ENCODE peak calls at places on chromosomes 2 and 18, in four cellular contexts. One of them, this sample, is unnamed.

GRCh38 chr2:109218792-109219126 is 89.8 kb downstream of the SH3RF3 start:
- DNase-seq in uterus: no peak
- DNase-seq in AG04450: no peak
- DNase-seq in MM.1S: no peak
- DNase-seq in this sample: no peak

GRCh38 chr2:220353897-220354296 is 726.5 kb downstream of the SLC4A3 start:
- DNase-seq in uterus: no peak
- DNase-seq in AG04450: no peak
- DNase-seq in MM.1S: no peak
- DNase-seq in this sample: no peak

GRCh38 chr2:73285162-73285739 is 973 bp upstream of the FBXO41 start:
- DNase-seq in uterus: no peak
- DNase-seq in AG04450: no peak
- DNase-seq in MM.1S: peak; percentile 14
- DNase-seq in this sample: no peak

GRCh38 chr2:196259507-196260481 is 88.4 kb upstream of the STK17B start:
- DNase-seq in uterus: no peak
- DNase-seq in AG04450: no peak
- DNase-seq in MM.1S: no peak
- DNase-seq in this sample: no peak

GRCh38 chr2:199977984-199978415 is 22.6 kb downstream of the MAIP1 start:
- DNase-seq in uterus: no peak
- DNase-seq in AG04450: no peak
- DNase-seq in MM.1S: peak; percentile 58
- DNase-seq in this sample: no peak

GRCh38 chr2:67259581-67260347 is 137.4 kb upstream of the ETAA1 start:
- DNase-seq in uterus: peak; percentile 74
- DNase-seq in AG04450: peak; percentile 80
- DNase-seq in MM.1S: no peak
- DNase-seq in this sample: no peak

GRCh38 chr2:239288237-239288636 is 112.6 kb downstream of the HDAC4 start:
- DNase-seq in uterus: no peak
- DNase-seq in AG04450: no peak
- DNase-seq in MM.1S: no peak
- DNase-seq in this sample: no peak

GRCh38 chr18:41457730-41458129 is 497.3 kb upstream of the PIK3C3 start:
- DNase-seq in uterus: no peak
- DNase-seq in AG04450: no peak
- DNase-seq in MM.1S: no peak
- DNase-seq in this sample: no peak

GRCh38 chr2:36676364-36676763 is 20.1 kb upstream of the VIT start:
- DNase-seq in uterus: no peak
- DNase-seq in AG04450: no peak
- DNase-seq in MM.1S: no peak
- DNase-seq in this sample: no peak

DNA sequence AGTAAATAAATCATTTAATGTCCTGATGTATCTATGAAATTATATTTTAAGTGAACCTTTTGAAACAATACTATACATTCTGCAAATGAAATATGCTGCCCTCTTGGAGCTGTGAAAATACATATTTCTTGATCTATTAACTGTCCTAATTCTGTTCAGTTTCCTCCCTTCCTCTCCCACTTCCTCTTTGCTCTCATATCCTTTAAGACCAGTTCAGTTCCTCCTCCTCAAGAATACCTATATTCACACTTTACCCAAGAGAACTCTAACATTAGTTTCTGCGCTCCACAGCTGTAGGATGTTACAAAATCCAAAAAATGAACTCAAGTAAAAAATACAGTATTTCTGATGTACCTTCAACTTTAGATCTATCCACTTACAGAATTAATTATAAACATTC is 5.4 kb downstream of the ITSN2 start:
- DNase-seq in uterus: no peak
- DNase-seq in AG04450: no peak
- DNase-seq in MM.1S: no peak
- DNase-seq in this sample: no peak
- H3K4me3 ChIP-seq in uterus: no peak overlapping the region
- H3K4me3 ChIP-seq in AG04450: no peak overlapping the region
- H3K4me3 ChIP-seq in MM.1S: no peak overlapping the region
- H3K4me3 ChIP-seq in this sample: no peak overlapping the region

GRCh38 chr18:43420950-43421349 is 143.7 kb upstream of the SYT4 start:
- DNase-seq in uterus: no peak
- DNase-seq in AG04450: no peak
- DNase-seq in MM.1S: no peak
- DNase-seq in this sample: no peak

GRCh38 chr18:43420091-43420490 is 142.8 kb upstream of the SYT4 start:
- DNase-seq in uterus: no peak
- DNase-seq in AG04450: no peak
- DNase-seq in MM.1S: no peak
- DNase-seq in this sample: no peak

GRCh38 chr18:43422483-43422882 is 145.2 kb upstream of the SYT4 start:
- DNase-seq in uterus: no peak
- DNase-seq in AG04450: no peak
- DNase-seq in MM.1S: no peak
- DNase-seq in this sample: no peak
- TF ChIP-seq CTCF in uterus: no peak
- TF ChIP-seq CTCF in AG04450: no peak
- TF ChIP-seq CTCF in MM.1S: no peak
- TF ChIP-seq CTCF in this sample: no peak

GRCh38 chr2:60567919-60568874 is 14.7 kb upstream of the BCL11A start:
- DNase-seq in uterus: no peak
- DNase-seq in AG04450: no peak
- DNase-seq in MM.1S: no peak
- DNase-seq in this sample: no peak

GRCh38 chr2:60567092-60567491 is 13.6 kb upstream of the BCL11A start:
- DNase-seq in uterus: no peak
- DNase-seq in AG04450: no peak
- DNase-seq in MM.1S: no peak
- DNase-seq in this sample: no peak

GRCh38 chr2:60565472-60565871 is 12.0 kb upstream of the BCL11A start:
- DNase-seq in uterus: no peak
- DNase-seq in AG04450: no peak
- DNase-seq in MM.1S: peak; percentile 62
- DNase-seq in this sample: no peak

GRCh38 chr2:60570281-60570680 is 16.8 kb upstream of the BCL11A start:
- DNase-seq in uterus: no peak
- DNase-seq in AG04450: no peak
- DNase-seq in MM.1S: no peak
- DNase-seq in this sample: no peak

GRCh38 chr2:60569680-60570111 is 16.2 kb upstream of the BCL11A start:
- DNase-seq in uterus: no peak
- DNase-seq in AG04450: no peak
- DNase-seq in MM.1S: no peak
- DNase-seq in this sample: no peak
- H3K27me3 ChIP-seq in uterus: peaks cover 9% of the 10 kb centered on the region
- H3K27me3 ChIP-seq in AG04450: peaks cover 25% of the 10 kb centered on the region
- H3K27me3 ChIP-seq in MM.1S: peaks cover 7% of the 10 kb centered on the region
- H3K27me3 ChIP-seq in this sample: peaks cover 74% of the 10 kb centered on the region

GRCh38 chr18:76979906-76980305 is 152.7 kb downstream of the MBP start:
- DNase-seq in uterus: no peak
- DNase-seq in AG04450: no peak
- DNase-seq in MM.1S: no peak
- DNase-seq in this sample: no peak

GRCh38 chr18:76977108-76977621 is 154.8 kb downstream of the ZNF236 start:
- DNase-seq in uterus: no peak
- DNase-seq in AG04450: no peak
- DNase-seq in MM.1S: no peak
- DNase-seq in this sample: no peak

GRCh38 chr18:76979111-76979751 is 153.4 kb downstream of the MBP start:
- DNase-seq in uterus: no peak
- DNase-seq in AG04450: no peak
- DNase-seq in MM.1S: no peak
- DNase-seq in this sample: no peak

GRCh38 chr18:76977681-76978234 is 154.8 kb downstream of the MBP start:
- DNase-seq in uterus: no peak
- DNase-seq in AG04450: no peak
- DNase-seq in MM.1S: no peak
- DNase-seq in this sample: no peak

GRCh38 chr18:76978616-76979015 is 154.0 kb downstream of the MBP start:
- DNase-seq in uterus: no peak
- DNase-seq in AG04450: no peak
- DNase-seq in MM.1S: no peak
- DNase-seq in this sample: no peak
- H3K4me3 ChIP-seq in uterus: no peak overlapping the region
- H3K4me3 ChIP-seq in AG04450: no peak overlapping the region
- H3K4me3 ChIP-seq in MM.1S: no peak overlapping the region
- H3K4me3 ChIP-seq in this sample: no peak overlapping the region

GRCh38 chr2:16186661-16187516 is 246.5 kb downstream of the MYCN start:
- DNase-seq in uterus: no peak
- DNase-seq in AG04450: no peak
- DNase-seq in MM.1S: no peak
- DNase-seq in this sample: no peak
- TF ChIP-seq CTCF in uterus: no peak
- TF ChIP-seq CTCF in AG04450: no peak
- TF ChIP-seq CTCF in MM.1S: no peak
- TF ChIP-seq CTCF in this sample: no peak

DNA sequence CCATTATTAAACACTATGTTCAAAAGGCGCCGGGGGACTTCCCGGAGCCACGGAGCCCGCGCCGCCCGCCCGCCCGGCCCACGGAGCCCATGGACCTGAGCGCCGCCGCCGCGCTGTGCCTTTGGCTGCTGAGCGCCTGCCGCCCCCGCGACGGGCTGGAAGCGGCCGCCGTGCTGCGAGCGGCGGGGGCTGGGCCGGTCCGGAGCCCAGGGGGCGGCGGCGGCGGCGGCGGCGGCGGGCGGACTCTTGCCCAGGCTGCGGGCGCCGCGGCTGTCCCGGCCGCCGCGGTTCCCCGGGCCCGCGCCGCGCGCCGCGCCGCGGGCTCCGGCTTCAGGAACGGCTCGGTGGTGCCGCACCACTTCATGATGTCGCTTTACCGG is 197 bp downstream of the GDF7 start:
- DNase-seq in uterus: no peak
- DNase-seq in AG04450: no peak
- DNase-seq in MM.1S: no peak
- DNase-seq in this sample: no peak
- H3K27me3 ChIP-seq in uterus: peaks cover 6% of the 10 kb centered on the region
- H3K27me3 ChIP-seq in AG04450: peaks cover 93% of the 10 kb centered on the region
- H3K27me3 ChIP-seq in MM.1S: peaks cover 43% of the 10 kb centered on the region
- H3K27me3 ChIP-seq in this sample: no peaks in the 10 kb centered on the region

GRCh38 chr2:188032306-188032705 is 259.4 kb upstream of the GULP1 start:
- DNase-seq in uterus: no peak
- DNase-seq in AG04450: no peak
- DNase-seq in MM.1S: no peak
- DNase-seq in this sample: no peak
- H3K4me3 ChIP-seq in uterus: no peak overlapping the region
- H3K4me3 ChIP-seq in AG04450: no peak overlapping the region
- H3K4me3 ChIP-seq in MM.1S: no peak overlapping the region
- H3K4me3 ChIP-seq in this sample: no peak overlapping the region

This sample was measured in tibial artery.